ENCODE peak calls at places on chromosome 20, in six cellular contexts. S is spleen, Q is HFF-Myc, V is sigmoid colon, M is psoas muscle, E is kidney epithelial cell. Z is an unnamed sample.

GRCh38 chr20:46765506-46765905 is 56.1 kb downstream of the SLC2A10 start:
- DNase-seq in V (no peak), S (no peak), Q (no peak), E (no peak), M (no peak), Z (no peak)

GRCh38 chr20:50192364-50193168 is 1.9 kb downstream of the CEBPB start:
- DNase-seq in V (peak; percentile 96), S (peak; percentile 93), E (no peak), Q (no peak), M (peak; percentile 94), Z (peak; percentile 95)

GRCh38 chr20:53824779-53825178 is 231.1 kb upstream of the ZNF217 start:
- DNase-seq in Q (no peak), V (no peak), M (no peak), E (no peak), S (no peak), Z (no peak)

GRCh38 chr20:53805895-53806384 is 212.3 kb upstream of the ZNF217 start:
- DNase-seq in E (no peak), M (no peak), V (no peak), Q (no peak), S (no peak), Z (peak; percentile 73)

GRCh38 chr20:47479506-47479905 is 22.2 kb upstream of the NCOA3 start:
- DNase-seq in V (no peak), E (no peak), S (no peak), Q (no peak), M (no peak), Z (no peak)

GRCh38 chr20:47866480-47866879 is 81.2 kb upstream of the SULF2 start:
- DNase-seq in M (no peak), S (no peak), E (no peak), V (no peak), Q (no peak), Z (no peak)

GRCh38 chr20:57211949-57212889 is 54.2 kb downstream of the BMP7 start:
- DNase-seq in Q (peak; percentile 80), M (peak; percentile 79), V (peak; percentile 91), E (peak; percentile 86), S (no peak), Z (peak; percentile 87)

GRCh38 chr20:50023116-50023802 is 40.5 kb downstream of the SNAI1 start:
- DNase-seq in M (no peak), E (no peak), V (no peak), Q (no peak), S (no peak), Z (no peak)

GRCh38 chr20:17655865-17656489 is 26.1 kb downstream of the RRBP1 start:
- DNase-seq in E (no peak), M (peak; percentile 28), Q (no peak), V (peak; percentile 57), S (peak; percentile 34), Z (peak; percentile 61)

GRCh38 chr20:14219801-14220461 is 117.5 kb downstream of the FLRT3 start:
- DNase-seq in Q (no peak), V (peak; percentile 48), S (no peak), E (no peak), M (no peak), Z (no peak)

GRCh38 chr20:36856691-36857635 is 19.0 kb upstream of the TLDC2 start:
- DNase-seq in Q (no peak), V (no peak), S (peak; percentile 78), M (no peak), E (no peak), Z (peak; percentile 56)

GRCh38 chr20:60302875-60303274 is 344.7 kb downstream of the CDH26 start:
- DNase-seq in S (no peak), V (no peak), E (no peak), M (no peak), Q (no peak), Z (no peak)

GRCh38 chr20:4026093-4026601 is 10.8 kb upstream of the RNF24 start:
- DNase-seq in E (no peak), Q (peak; percentile 78), V (peak; percentile 73), M (no peak), S (no peak), Z (peak; percentile 87)

GRCh38 chr20:29873946-29874345 is 1383.5 kb upstream of the DEFB115 start:
- DNase-seq in V (peak; percentile 81), M (peak; percentile 72), E (no peak), Q (no peak), S (peak; percentile 94), Z (peak; percentile 51)

GRCh38 chr20:35831029-35831428 is 59.2 kb downstream of the PHF20 start:
- DNase-seq in M (no peak), E (no peak), S (no peak), V (no peak), Q (no peak), Z (no peak)

GRCh38 chr20:3901028-3901746 is 12.0 kb downstream of the PANK2 start:
- DNase-seq in Q (no peak), S (no peak), E (no peak), M (no peak), V (no peak), Z (no peak)

GRCh38 chr20:50126662-50127061 is 13.7 kb upstream of the UBE2V1 start:
- DNase-seq in E (no peak), M (peak; percentile 77), S (peak; percentile 40), Q (no peak), V (no peak), Z (no peak)

GRCh38 chr20:54479138-54479906 is 3.9 kb downstream of the DOK5 start:
- DNase-seq in M (no peak), S (no peak), V (no peak), Q (no peak), E (no peak), Z (no peak)

GRCh38 chr20:38537176-38537575 is 43.8 kb upstream of the ADIG start:
- DNase-seq in E (no peak), S (no peak), Q (no peak), M (no peak), V (no peak), Z (no peak)
- TF ChIP-seq CTCF in E (no peak), S (no peak), Q (no peak), M (no peak), V (no peak), Z (no peak)

DNA sequence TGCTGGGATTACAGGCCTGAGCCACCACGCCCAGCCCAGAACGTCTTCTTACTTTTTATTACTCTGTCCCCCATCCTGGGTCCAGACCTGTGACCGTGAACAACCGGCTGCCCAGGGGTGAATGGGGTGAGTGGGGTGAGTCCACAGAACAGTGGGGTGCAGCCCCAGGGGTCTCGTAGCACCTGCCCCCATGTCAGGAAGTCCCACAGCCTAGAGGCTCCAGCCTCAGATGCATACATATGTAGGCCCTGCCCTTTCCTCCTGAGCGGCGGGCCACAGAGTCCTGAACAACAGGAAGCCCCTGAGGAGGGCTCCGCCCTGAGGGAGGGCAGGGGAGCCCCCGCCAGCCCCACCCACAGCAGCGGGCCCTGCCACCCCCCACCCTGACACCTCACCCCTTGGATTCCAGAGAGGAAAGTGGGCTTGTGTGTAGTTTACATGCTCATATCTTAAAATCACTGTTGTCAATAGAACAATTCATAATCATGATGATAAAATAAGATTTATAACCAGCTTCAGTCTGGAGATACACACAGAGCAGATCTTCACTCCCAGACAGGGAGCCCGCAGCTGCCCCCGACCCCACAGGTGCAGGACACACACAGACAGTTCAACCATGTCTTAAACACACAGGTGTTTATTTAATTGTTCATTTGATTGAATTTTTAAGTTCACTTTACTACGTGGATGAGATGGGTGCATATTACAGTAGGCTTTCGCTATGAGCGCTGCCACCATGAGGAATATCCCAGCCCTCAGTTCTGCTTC is 12.4 kb upstream of the GMEB2 start:
- DNase-seq in V (no peak), E (no peak), S (peak; percentile 97), M (peak; percentile 67), Q (no peak), Z (no peak)
- H3K4me3 ChIP-seq in V (no peak overlapping the region), E (no peak overlapping the region), S (peak overlapping the region; percentile 67), M (no peak overlapping the region), Q (no peak overlapping the region), Z (no peak overlapping the region)

DNA sequence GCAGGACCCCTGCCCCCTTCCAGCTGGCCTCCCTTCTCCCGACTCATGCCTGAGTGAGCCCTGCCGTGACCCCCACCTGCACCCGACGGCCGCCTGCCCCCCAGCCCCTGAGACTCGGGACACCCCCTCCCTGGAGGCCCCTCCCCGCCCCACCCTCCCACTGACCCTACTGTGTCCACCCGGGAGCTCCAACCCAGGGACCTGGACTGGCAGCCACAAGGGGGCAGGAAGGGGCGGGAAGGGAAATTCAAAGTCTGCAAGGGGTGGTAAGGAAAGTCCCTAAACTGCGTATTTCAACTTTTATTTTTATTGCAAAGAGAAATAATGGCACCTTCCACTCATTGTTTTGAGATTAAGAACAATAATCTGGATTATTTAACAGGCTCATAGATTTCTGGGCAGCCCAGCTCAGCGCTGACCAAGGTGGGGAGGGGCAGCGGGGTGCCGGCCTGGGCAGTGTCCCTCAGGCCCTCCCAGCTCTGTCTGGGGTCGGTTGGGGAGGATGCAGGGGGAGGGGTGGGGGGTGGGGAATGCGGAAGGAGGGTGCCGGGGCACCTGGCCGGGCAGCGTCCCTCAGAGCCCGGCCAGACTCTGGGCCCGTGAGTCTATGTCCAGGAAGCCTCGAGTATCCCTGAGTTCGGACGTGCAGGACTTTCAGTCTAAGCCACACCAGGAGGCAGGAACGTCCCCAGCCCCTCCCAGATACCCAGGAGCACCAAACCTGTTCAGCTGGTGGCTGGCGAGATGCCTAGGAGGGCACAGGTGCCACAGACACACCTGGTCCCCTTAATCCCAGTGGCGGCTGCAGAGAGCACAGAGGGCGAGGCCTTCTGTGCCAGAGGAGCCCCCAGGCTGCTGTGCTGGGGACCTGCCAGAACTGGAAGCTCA is 1.3 kb upstream of the PTK6 start:
- DNase-seq in V (no peak), M (no peak), Q (no peak), S (no peak), E (no peak), Z (peak; percentile 26)
- TF ChIP-seq CTCF in V (no peak), M (no peak), Q (no peak), S (no peak), E (no peak), Z (no peak)

GRCh38 chr20:2656471-2657117 is 4.2 kb downstream of the NOP56 start:
- DNase-seq in V (no peak), Q (no peak), S (no peak), E (no peak), M (no peak), Z (no peak)

GRCh38 chr20:2655331-2656116 is 3.1 kb downstream of the NOP56 start:
- DNase-seq in S (no peak), Q (no peak), E (no peak), M (no peak), V (no peak), Z (no peak)

GRCh38 chr20:2653511-2654383 is 1.3 kb downstream of the NOP56 start:
- DNase-seq in S (peak; percentile 78), Q (no peak), V (no peak), M (no peak), E (no peak), Z (no peak)

GRCh38 chr20:2654384-2654822 is 2.0 kb downstream of the NOP56 start:
- DNase-seq in Q (no peak), V (no peak), M (no peak), E (no peak), S (no peak), Z (no peak)

GRCh38 chr20:2654831-2655230 is 2.4 kb downstream of the NOP56 start:
- DNase-seq in M (no peak), V (no peak), S (no peak), E (no peak), Q (no peak), Z (no peak)
- H3K4me3 ChIP-seq in M (no peak overlapping the region), V (no peak overlapping the region), S (no peak overlapping the region), E (no peak overlapping the region), Q (peak overlapping the region; percentile 100), Z (no peak overlapping the region)

Z was measured in AG10803.